ENCODE peak calls at places on chromosomes 16 and 17, in eight cellular contexts. O is sigmoid colon, T is neural progenitor cell, C is neuronal stem cell, J is Peyer's patch, G is ascending aorta, R is A549, U is astrocyte. A is an unnamed sample.

GRCh38 chr17:75111777-75112176 is 2.0 kb downstream of the ARMC7 start:
- DNase-seq in O (no peak), T (no peak), C (no peak), J (no peak), G (no peak), R (no peak), U (no peak), A (no peak)

GRCh38 chr16:84850714-84851113 is 30.9 kb downstream of the CRISPLD2 start:
- DNase-seq in O (no peak), T (no peak), C (no peak), J (no peak), G (no peak), R (no peak), U (no peak), A (no peak)

GRCh38 chr16:69293401-69293800 is 17.7 kb upstream of the VPS4A start:
- DNase-seq in O (no peak), T (no peak), C (no peak), J (no peak), G (no peak), R (no peak), U (no peak), A (no peak)

GRCh38 chr17:72370819-72371218 is 250.0 kb downstream of the SOX9 start:
- DNase-seq in O (no peak), T (no peak), C (no peak), J (no peak), G (no peak), R (peak; percentile 60), U (peak; percentile 74), A (no peak)

GRCh38 chr17:34081269-34081668 is 173.8 kb upstream of the CCL2 start:
- DNase-seq in O (no peak), T (peak; percentile 39), C (no peak), J (no peak), G (no peak), R (peak; percentile 20), U (no peak), A (no peak)

GRCh38 chr16:21277927-21278706 is at the start of gene CRYM:
- DNase-seq in O (peak; percentile 79), T (peak; percentile 88), C (peak; percentile 67), J (peak; percentile 87), G (peak; percentile 70), R (peak; percentile 82), U (no peak), A (peak; percentile 56)

GRCh38 chr17:44922746-44923470 is 7.6 kb upstream of the GFAP start:
- DNase-seq in O (peak; percentile 39), T (no peak), C (no peak), J (peak; percentile 35), G (no peak), R (no peak), U (no peak), A (no peak)

GRCh38 chr17:45384047-45384799 is 48.4 kb downstream of the ARHGAP27 start:
- DNase-seq in O (no peak), T (no peak), C (no peak), J (no peak), G (no peak), R (no peak), U (no peak), A (no peak)

GRCh38 chr16:2180962-2181923 is 15.2 kb downstream of the CASKIN1 start:
- DNase-seq in O (no peak), T (peak; percentile 21), C (no peak), J (no peak), G (no peak), R (no peak), U (no peak), A (no peak)

GRCh38 chr17:68822752-68823289 is 132.4 kb downstream of the ABCA8 start:
- DNase-seq in O (no peak), T (no peak), C (no peak), J (no peak), G (no peak), R (no peak), U (no peak), A (no peak)

GRCh38 chr16:11248133-11248532 is 7.9 kb downstream of the SOCS1 start:
- DNase-seq in O (no peak), T (no peak), C (no peak), J (no peak), G (no peak), R (no peak), U (no peak), A (no peak)

GRCh38 chr17:28093999-28094716 is 51.7 kb downstream of the NLK start:
- DNase-seq in O (no peak), T (no peak), C (no peak), J (no peak), G (no peak), R (no peak), U (no peak), A (no peak)

GRCh38 chr16:65745201-65745600 is 621.3 kb upstream of the CDH5 start:
- DNase-seq in O (no peak), T (no peak), C (no peak), J (no peak), G (no peak), R (no peak), U (no peak), A (no peak)

GRCh38 chr17:75773808-75774470 is 8.9 kb upstream of the GALK1 start:
- DNase-seq in O (peak; percentile 74), T (no peak), C (no peak), J (peak; percentile 46), G (peak; percentile 69), R (no peak), U (no peak), A (no peak)

GRCh38 chr17:67570797-67571196 is 146.9 kb upstream of the NOL11 start:
- DNase-seq in O (no peak), T (no peak), C (no peak), J (no peak), G (no peak), R (no peak), U (no peak), A (no peak)

GRCh38 chr17:77534137-77534536 is 393.4 kb downstream of the SEC14L1 start:
- DNase-seq in O (no peak), T (no peak), C (no peak), J (no peak), G (no peak), R (no peak), U (no peak), A (no peak)

GRCh38 chr17:48011405-48012150 is 26.0 kb downstream of the COPZ2 start:
- DNase-seq in O (no peak), T (peak; percentile 64), C (no peak), J (peak; percentile 73), G (no peak), R (peak; percentile 78), U (peak; percentile 22), A (peak; percentile 34)

GRCh38 chr17:12070561-12070960 is 49.9 kb downstream of the MAP2K4 start:
- DNase-seq in O (no peak), T (no peak), C (no peak), J (no peak), G (no peak), R (no peak), U (peak; percentile 89), A (no peak)

GRCh38 chr17:34733351-34733750 is 154.0 kb downstream of the TMEM132E start:
- DNase-seq in O (peak; percentile 30), T (no peak), C (no peak), J (no peak), G (peak; percentile 5), R (no peak), U (no peak), A (no peak)

GRCh38 chr16:88331989-88332920 is 50.5 kb upstream of the ZNF469 start:
- DNase-seq in O (peak; percentile 87), T (no peak), C (no peak), J (peak; percentile 61), G (peak; percentile 90), R (peak; percentile 95), U (peak; percentile 100), A (no peak)

GRCh38 chr16:11224096-11224893 is 31.7 kb downstream of the SOCS1 start:
- DNase-seq in O (peak; percentile 86), T (peak; percentile 41), C (no peak), J (peak; percentile 97), G (peak; percentile 89), R (no peak), U (no peak), A (peak; percentile 44)

GRCh38 chr17:79192503-79193500 is 118.2 kb downstream of the ENGASE start:
- DNase-seq in O (no peak), T (peak; percentile 93), C (peak; percentile 80), J (no peak), G (no peak), R (peak; percentile 42), U (peak; percentile 10), A (no peak)

GRCh38 chr17:79970576-79971068 is 65.0 kb downstream of the TBC1D16 start:
- DNase-seq in O (no peak), T (peak; percentile 88), C (no peak), J (peak; percentile 51), G (no peak), R (no peak), U (no peak), A (no peak)

GRCh38 chr17:28816540-28816939 is 26.1 kb downstream of the FAM222B start:
- DNase-seq in O (no peak), T (no peak), C (no peak), J (no peak), G (no peak), R (no peak), U (no peak), A (no peak)

GRCh38 chr17:63987616-63988478 is 10.3 kb upstream of the PRR29 start:
- DNase-seq in O (no peak), T (no peak), C (no peak), J (no peak), G (no peak), R (no peak), U (no peak), A (no peak)

GRCh38 chr17:42459256-42459982 is 741 bp downstream of the ATP6V0A1 start:
- DNase-seq in O (peak; percentile 78), T (peak; percentile 41), C (no peak), J (peak; percentile 79), G (peak; percentile 69), R (peak; percentile 68), U (peak; percentile 64), A (peak; percentile 42)

GRCh38 chr17:58249270-58250133 is 11.1 kb downstream of the LPO start:
- DNase-seq in O (peak; percentile 80), T (peak; percentile 79), C (peak; percentile 61), J (peak; percentile 82), G (peak; percentile 74), R (peak; percentile 95), U (peak; percentile 9), A (peak; percentile 47)

GRCh38 chr16:89401641-89402445 is 88.5 kb downstream of the ANKRD11 start:
- DNase-seq in O (no peak), T (no peak), C (no peak), J (no peak), G (no peak), R (no peak), U (peak; percentile 33), A (no peak)
- H3K4me1 ChIP-seq in O (peaks cover 54% of the 10 kb centered on the region), T (peaks cover 35% of the 10 kb centered on the region), C (peaks cover 31% of the 10 kb centered on the region), J (no peaks in the 10 kb centered on the region), G (peaks cover 5% of the 10 kb centered on the region), R (peaks cover 27% of the 10 kb centered on the region), U (peaks cover 10% of the 10 kb centered on the region), A (peaks cover 51% of the 10 kb centered on the region)

GRCh38 chr16:57145046-57145963 is 40.5 kb downstream of the PSME3IP1 start:
- DNase-seq in O (peak; percentile 52), T (no peak), C (no peak), J (no peak), G (no peak), R (no peak), U (no peak), A (peak; percentile 15)
- H3K4me1 ChIP-seq in O (peaks cover 11% of the 10 kb centered on the region), T (peaks cover 24% of the 10 kb centered on the region), C (peaks cover 23% of the 10 kb centered on the region), J (no peaks in the 10 kb centered on the region), G (peaks cover 4% of the 10 kb centered on the region), R (no peaks in the 10 kb centered on the region), U (peaks cover 10% of the 10 kb centered on the region), A (peaks cover 27% of the 10 kb centered on the region)

GRCh38 chr17:56912105-56912999 is 1.5 kb downstream of the TRIM25 start:
- DNase-seq in O (peak; percentile 88), T (no peak), C (no peak), J (peak; percentile 68), G (no peak), R (no peak), U (no peak), A (no peak)
- H3K4me1 ChIP-seq in O (peaks cover 44% of the 10 kb centered on the region), T (peaks cover 8% of the 10 kb centered on the region), C (peaks cover 5% of the 10 kb centered on the region), J (no peaks in the 10 kb centered on the region), G (peaks cover 17% of the 10 kb centered on the region), R (peaks cover 47% of the 10 kb centered on the region), U (peaks cover 26% of the 10 kb centered on the region), A (peaks cover 36% of the 10 kb centered on the region)

GRCh38 chr16:4062212-4062802 is 53.9 kb downstream of the ADCY9 start:
- DNase-seq in O (no peak), T (no peak), C (no peak), J (no peak), G (no peak), R (no peak), U (no peak), A (no peak)
- H3K4me1 ChIP-seq in O (no peaks in the 10 kb centered on the region), T (no peaks in the 10 kb centered on the region), C (no peaks in the 10 kb centered on the region), J (no peaks in the 10 kb centered on the region), G (peaks cover 7% of the 10 kb centered on the region), R (peaks cover 2% of the 10 kb centered on the region), U (no peaks in the 10 kb centered on the region), A (peaks cover 15% of the 10 kb centered on the region)